ENCODE peak calls at places on chromosomes 13 and 19, in six cellular contexts. F, T, D, I, X and O are unnamed samples.

GRCh38 chr19:45577111-45577905 is 7.3 kb downstream of the OPA3 start:
- DNase-seq in X (no peak), T (peak; percentile 70), D (peak; percentile 60), I (peak; percentile 57), F (peak; percentile 62), O (peak; percentile 57)

GRCh38 chr19:39542198-39542597 is 2.2 kb upstream of the EID2 start:
- DNase-seq in X (no peak), F (no peak), D (no peak), I (no peak), T (no peak), O (no peak)

GRCh38 chr13:29595380-29596063 is at the start of gene SLC7A1:
- DNase-seq in I (peak; percentile 90), T (no peak), X (peak; percentile 70), D (peak; percentile 85), F (peak; percentile 81), O (peak; percentile 79)

GRCh38 chr13:66014757-66015156 is 1215.4 kb downstream of the PCDH9 start:
- DNase-seq in D (no peak), I (no peak), X (no peak), F (no peak), T (no peak), O (no peak)

GRCh38 chr13:99979453-99980200 is 2.0 kb upstream of the ZIC2 start:
- DNase-seq in I (no peak), D (no peak), F (no peak), X (no peak), T (no peak), O (no peak)

GRCh38 chr13:107906131-107906530 is 309.2 kb downstream of the LIG4 start:
- DNase-seq in I (no peak), F (no peak), D (no peak), T (no peak), X (no peak), O (no peak)

GRCh38 chr13:90272356-90272755 is 1075.1 kb upstream of the MIR17HG start:
- DNase-seq in F (no peak), I (no peak), D (no peak), T (no peak), X (no peak), O (no peak)

GRCh38 chr19:13071444-13072205 is 31.0 kb downstream of the LYL1 start:
- DNase-seq in T (no peak), F (no peak), I (no peak), X (no peak), D (no peak), O (no peak)

GRCh38 chr19:8600816-8601215 is 9.7 kb downstream of the ADAMTS10 start:
- DNase-seq in F (no peak), I (no peak), D (no peak), T (no peak), X (no peak), O (no peak)

GRCh38 chr13:35838356-35838755 is 292.8 kb downstream of the DCLK1 start:
- DNase-seq in D (no peak), T (no peak), I (no peak), F (no peak), X (no peak), O (no peak)

GRCh38 chr19:1237754-1238372 is at the start of gene CBARP:
- DNase-seq in T (no peak), F (no peak), X (peak; percentile 76), I (no peak), D (no peak), O (no peak)

GRCh38 chr13:62846302-62846701 is 1430.7 kb upstream of the PCDH20 start:
- DNase-seq in X (no peak), F (no peak), I (no peak), D (no peak), T (no peak), O (no peak)

GRCh38 chr19:38717855-38718254 is 26.4 kb downstream of the CAPN12 start:
- DNase-seq in T (no peak), I (no peak), F (no peak), D (no peak), X (no peak), O (no peak)

GRCh38 chr19:39397360-39398296 is 6.5 kb downstream of the MED29 start:
- DNase-seq in X (peak; percentile 90), D (peak; percentile 96), F (peak; percentile 93), T (peak; percentile 96), I (peak; percentile 97), O (peak; percentile 91)

GRCh38 chr13:99373436-99373835 is 66.2 kb upstream of the GPR183 start:
- DNase-seq in D (no peak), T (no peak), X (no peak), I (no peak), F (no peak), O (no peak)

GRCh38 chr19:4908781-4909171 is 525 bp upstream of the UHRF1 start:
- DNase-seq in D (no peak), F (no peak), X (no peak), T (no peak), I (no peak), O (no peak)

GRCh38 chr13:24161980-24162517 is 1.5 kb downstream of the SPATA13 start:
- DNase-seq in I (peak; percentile 73), F (peak; percentile 56), X (no peak), T (no peak), D (peak; percentile 78), O (no peak)

GRCh38 chr13:98103942-98104880 is 38.7 kb upstream of the FARP1 start:
- DNase-seq in D (no peak), T (no peak), X (no peak), F (no peak), I (no peak), O (no peak)

GRCh38 chr19:17576758-17577532 is 21.5 kb downstream of the COLGALT1 start:
- DNase-seq in F (no peak), T (no peak), I (peak; percentile 86), D (peak; percentile 84), X (peak; percentile 47), O (peak; percentile 60)

GRCh38 chr19:6071103-6071485 is 39.2 kb downstream of the RFX2 start:
- DNase-seq in D (no peak), T (peak; percentile 16), I (no peak), F (no peak), X (no peak), O (no peak)

GRCh38 chr19:38845374-38846024 is 4.3 kb downstream of the HNRNPL start:
- DNase-seq in I (no peak), X (no peak), T (no peak), F (no peak), D (no peak), O (no peak)

GRCh38 chr19:17302391-17303166 is 646 bp downstream of the ABHD8 start:
- DNase-seq in F (no peak), D (no peak), X (peak; percentile 76), I (no peak), T (peak; percentile 62), O (no peak)

GRCh38 chr13:30832845-30833332 is 73.2 kb upstream of the MEDAG start:
- DNase-seq in I (peak; percentile 93), F (peak; percentile 86), X (peak; percentile 39), T (peak; percentile 50), D (peak; percentile 94), O (peak; percentile 85)

GRCh38 chr13:110448230-110448629 is 113.3 kb downstream of the RAB20 start:
- DNase-seq in X (no peak), D (no peak), F (no peak), T (no peak), I (no peak), O (no peak)

GRCh38 chr19:19324059-19324755 is 3.6 kb downstream of the MAU2 start:
- DNase-seq in I (no peak), T (no peak), D (no peak), X (no peak), F (no peak), O (no peak)

GRCh38 chr19:45641274-45642105 is 2.3 kb upstream of the EML2 start:
- DNase-seq in F (peak; percentile 95), D (peak; percentile 94), I (peak; percentile 83), T (peak; percentile 83), X (peak; percentile 47), O (peak; percentile 74)

GRCh38 chr13:36428083-36428482 is 4.2 kb upstream of the CCNA1 start:
- DNase-seq in T (no peak), D (no peak), I (no peak), F (no peak), X (no peak), O (no peak)

GRCh38 chr13:37319041-37319443 is 213.6 kb upstream of the CSNK1A1L start:
- DNase-seq in T (no peak), D (no peak), F (no peak), I (no peak), X (no peak), O (no peak)

GRCh38 chr13:50156722-50157121 is 141.5 kb downstream of the KCNRG start:
- DNase-seq in I (no peak), F (no peak), T (no peak), D (no peak), X (no peak), O (no peak)
- H3K4me1 ChIP-seq in I (no peaks in the 10 kb centered on the region), F (peaks cover 4% of the 10 kb centered on the region), T (no peaks in the 10 kb centered on the region), D (peaks cover 10% of the 10 kb centered on the region), X (no peaks in the 10 kb centered on the region), O (no peaks in the 10 kb centered on the region)

DNA sequence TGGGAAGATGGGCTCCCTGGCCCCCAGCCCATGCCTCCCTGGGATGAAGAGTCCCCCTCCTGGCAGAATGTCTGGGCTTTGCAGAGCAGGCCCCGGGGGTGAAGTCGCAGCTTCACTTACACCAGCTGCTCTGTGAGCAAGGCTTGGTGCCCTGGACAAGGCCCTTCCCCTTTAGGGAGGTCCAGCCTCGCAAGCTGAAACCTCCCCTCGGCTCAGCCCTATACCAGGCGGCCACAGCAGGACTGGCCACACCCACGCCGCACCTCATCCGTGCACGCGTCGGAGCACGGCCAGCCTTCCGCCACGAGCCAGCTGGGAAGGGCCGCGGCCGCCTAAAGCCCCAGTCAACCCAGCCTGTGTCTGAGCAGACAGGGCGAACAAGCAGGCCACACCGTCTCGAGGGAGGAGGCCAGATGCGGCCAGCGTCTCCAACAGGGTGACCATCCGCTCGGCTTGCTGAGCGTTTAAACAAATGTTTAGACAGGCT is 83.2 kb upstream of the MCF2L start:
- DNase-seq in X (peak; percentile 68), T (peak; percentile 94), D (peak; percentile 85), I (peak; percentile 90), F (peak; percentile 92), O (peak; percentile 89)
- TF ChIP-seq POLR2A in X (no peak), T (peak; percentile 57), D (peak; percentile 45), I (no peak), F (peak; percentile 80), O (no peak)

DNA sequence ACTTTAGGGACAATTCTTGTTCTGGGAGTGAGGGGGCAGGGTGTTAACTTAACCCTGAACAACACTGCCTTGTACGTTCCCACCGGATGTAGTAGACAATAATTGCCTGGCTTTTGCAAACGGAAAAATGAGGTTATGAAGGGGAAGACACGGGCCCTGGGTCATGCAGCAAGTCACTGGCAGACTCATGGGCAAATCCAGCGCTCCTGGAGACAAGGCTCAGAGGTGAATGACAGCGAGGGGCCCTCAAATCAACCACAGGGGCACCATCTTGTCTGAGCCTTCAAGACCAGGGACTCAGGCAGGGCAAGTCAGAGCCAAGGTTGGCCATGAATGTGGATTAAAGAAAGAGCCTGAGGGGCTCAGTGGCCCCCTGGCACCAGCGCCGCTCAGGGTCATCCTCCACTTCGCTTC is 2.8 kb downstream of the RASA3 start:
- DNase-seq in I (no peak), F (no peak), T (no peak), D (no peak), X (no peak), O (no peak)
- H3K4me3 ChIP-seq in I (no peak overlapping the region), F (no peak overlapping the region), T (no peak overlapping the region), D (no peak overlapping the region), X (no peak overlapping the region), O (no peak overlapping the region)

DNA sequence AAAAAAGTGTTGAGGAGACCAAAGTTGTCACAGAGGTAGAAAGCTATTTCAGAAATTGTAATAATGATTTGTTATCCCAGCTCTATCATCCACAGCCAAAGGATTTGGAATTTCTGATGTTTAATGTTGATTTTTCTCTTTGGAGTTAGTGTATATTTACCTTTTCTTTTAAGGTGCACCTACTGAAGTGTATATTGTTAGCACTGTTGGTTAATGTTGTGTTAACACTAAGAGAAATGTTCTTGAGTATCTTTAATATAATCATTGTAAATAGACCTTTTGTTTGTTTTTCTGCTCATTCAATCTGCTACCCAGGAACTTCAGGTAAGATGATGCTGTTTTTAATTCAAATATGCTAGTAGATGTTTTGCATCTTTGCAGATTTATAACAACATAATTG is 57.5 kb downstream of the ZAR1L start:
- DNase-seq in D (no peak), T (no peak), F (no peak), X (no peak), I (no peak), O (no peak)
- H3K4me1 ChIP-seq in D (peaks cover 47% of the 10 kb centered on the region), T (peaks cover 23% of the 10 kb centered on the region), F (peaks cover 38% of the 10 kb centered on the region), X (peaks cover 3% of the 10 kb centered on the region), I (no peaks in the 10 kb centered on the region), O (no peaks in the 10 kb centered on the region)